ENCODE peak calls at places on chromosomes 1 and 21, in ten cellular contexts. V, U, S, P, Z, A, O, K, R and Y are unnamed samples.

GRCh38 chr1:168227620-168228019 is 1.8 kb downstream of the SFT2D2 start:
- DNase-seq in V (peak), U (no peak), S (no peak), P (no peak), Z (peak), A (no peak), O (no peak), K (no peak), R (no peak), Y (no peak)

GRCh38 chr1:172818841-172819527 is 160.1 kb downstream of the FASLG start:
- DNase-seq in V (no peak), U (no peak), S (peak), P (no peak), Z (peak), A (peak), O (peak), K (no peak), R (no peak), Y (no peak)

GRCh38 chr1:18870325-18870865 is 10.9 kb upstream of the TAS1R2 start:
- DNase-seq in V (no peak), U (no peak), S (no peak), P (no peak), Z (no peak), A (no peak), O (no peak), K (no peak), R (no peak), Y (no peak)

GRCh38 chr1:85502625-85503083 is 37.7 kb upstream of the DDAH1 start:
- DNase-seq in V (peak), U (no peak), S (no peak), P (peak), Z (peak), A (no peak), O (peak), K (peak), R (peak), Y (no peak)

GRCh38 chr1:161913482-161914140 is 110.1 kb downstream of the OLFML2B start:
- DNase-seq in V (no peak), U (no peak), S (no peak), P (no peak), Z (no peak), A (no peak), O (no peak), K (no peak), R (no peak), Y (no peak)

GRCh38 chr1:18599096-18599495 is 31.6 kb upstream of the PAX7 start:
- DNase-seq in V (no peak), U (no peak), S (no peak), P (no peak), Z (no peak), A (no peak), O (no peak), K (no peak), R (no peak), Y (no peak)

GRCh38 chr1:159076753-159077656 is at the start of gene AIM2:
- DNase-seq in V (no peak), U (no peak), S (peak), P (no peak), Z (peak), A (peak), O (no peak), K (no peak), R (no peak), Y (no peak)

GRCh38 chr1:210565316-210565715 is 236.6 kb downstream of the HHAT start:
- DNase-seq in V (no peak), U (no peak), S (no peak), P (no peak), Z (no peak), A (no peak), O (no peak), K (no peak), R (no peak), Y (no peak)

GRCh38 chr1:24427469-24427862 is 11.9 kb downstream of the NIPAL3 start:
- DNase-seq in V (no peak), U (no peak), S (no peak), P (no peak), Z (no peak), A (no peak), O (no peak), K (no peak), R (no peak), Y (no peak)

GRCh38 chr1:48418742-48419141 is 53.3 kb downstream of the SPATA6 start:
- DNase-seq in V (no peak), U (no peak), S (no peak), P (no peak), Z (no peak), A (no peak), O (no peak), K (no peak), R (no peak), Y (no peak)

GRCh38 chr1:227900571-227901051 is 47.1 kb downstream of the WNT9A start:
- DNase-seq in V (no peak), U (no peak), S (no peak), P (no peak), Z (no peak), A (no peak), O (peak), K (no peak), R (no peak), Y (no peak)

GRCh38 chr1:183589384-183589783 is 875 bp downstream of the NCF2 start:
- DNase-seq in V (no peak), U (no peak), S (no peak), P (no peak), Z (no peak), A (no peak), O (no peak), K (no peak), R (no peak), Y (no peak)

GRCh38 chr1:60388092-60388987 is 314.8 kb upstream of the C1orf87 start:
- DNase-seq in V (no peak), U (no peak), S (no peak), P (no peak), Z (no peak), A (no peak), O (no peak), K (no peak), R (no peak), Y (no peak)

GRCh38 chr1:69737527-69738176 is 169.9 kb downstream of the LRRC7 start:
- DNase-seq in V (peak), U (peak), S (no peak), P (peak), Z (peak), A (peak), O (no peak), K (peak), R (peak), Y (no peak)

GRCh38 chr1:154941332-154941995 is 4.9 kb upstream of the PMVK start:
- DNase-seq in V (no peak), U (no peak), S (no peak), P (peak), Z (no peak), A (no peak), O (peak), K (no peak), R (peak), Y (no peak)

GRCh38 chr1:69312055-69312732 is 255.5 kb upstream of the LRRC7 start:
- DNase-seq in V (no peak), U (no peak), S (no peak), P (no peak), Z (no peak), A (no peak), O (no peak), K (no peak), R (no peak), Y (no peak)

GRCh38 chr1:29835486-29836273 is 599.4 kb downstream of the PTPRU start:
- DNase-seq in V (no peak), U (no peak), S (no peak), P (no peak), Z (no peak), A (no peak), O (no peak), K (no peak), R (no peak), Y (no peak)

GRCh38 chr1:110647254-110647891 is 27.4 kb downstream of the KCNA3 start:
- DNase-seq in V (no peak), U (no peak), S (no peak), P (no peak), Z (no peak), A (no peak), O (no peak), K (no peak), R (no peak), Y (no peak)

GRCh38 chr1:111471012-111471411 is 2.8 kb upstream of the C1orf162 start:
- DNase-seq in V (no peak), U (no peak), S (peak), P (no peak), Z (peak), A (no peak), O (peak), K (no peak), R (no peak), Y (no peak)

GRCh38 chr1:18107671-18108312 is at the start of gene IGSF21:
- DNase-seq in V (no peak), U (no peak), S (no peak), P (peak), Z (no peak), A (no peak), O (no peak), K (peak), R (no peak), Y (no peak)

GRCh38 chr21:21463456-21463855 is 465.2 kb downstream of the NCAM2 start:
- DNase-seq in V (no peak), U (no peak), S (no peak), P (peak), Z (no peak), A (no peak), O (no peak), K (no peak), R (no peak), Y (no peak)

GRCh38 chr21:22062472-22063139 is 1064.4 kb downstream of the NCAM2 start:
- DNase-seq in V (no peak), U (no peak), S (no peak), P (no peak), Z (no peak), A (no peak), O (no peak), K (no peak), R (no peak), Y (no peak)